ENCODE peak calls at places on chromosomes 4 and X, in four cellular contexts. W is AG04449, K is H7, T is BJ. Z is an unnamed sample.

GRCh38 chr4:56307423-56307822 is 79.9 kb downstream of the AASDH start:
- DNase-seq in W (no peak), K (no peak), T (no peak), Z (no peak)

GRCh38 chr4:156523492-156523891 is 448.1 kb downstream of the PDGFC start:
- DNase-seq in W (no peak), K (no peak), T (no peak), Z (no peak)

GRCh38 chr4:181870326-181870725 is 372.9 kb upstream of the TENM3 start:
- DNase-seq in W (peak), K (no peak), T (no peak), Z (no peak)

GRCh38 chr4:83370640-83370906 is 35.9 kb upstream of the HPSE start:
- DNase-seq in W (no peak), K (no peak), T (no peak), Z (no peak)

GRCh38 chr4:135371137-135371536 is 1169.5 kb upstream of the PABPC4L start:
- DNase-seq in W (no peak), K (no peak), T (no peak), Z (no peak)

GRCh38 chr4:140849526-140849925 is 93.3 kb upstream of the TBC1D9 start:
- DNase-seq in W (no peak), K (no peak), T (no peak), Z (no peak)

GRCh38 chr4:10458190-10458589 is 964 bp upstream of the ZNF518B start:
- DNase-seq in W (no peak), K (peak), T (no peak), Z (no peak)

GRCh38 chr4:153008578-153009199 is 72.6 kb downstream of the FHDC1 start:
- DNase-seq in W (no peak), K (no peak), T (no peak), Z (no peak)

GRCh38 chrX:38055170-38055847 is 49.0 kb downstream of the SYTL5 start:
- DNase-seq in W (no peak), K (no peak), T (no peak), Z (no peak)

GRCh38 chr4:130071746-130072145 is 975.8 kb downstream of the C4orf33 start:
- DNase-seq in W (no peak), K (no peak), T (no peak), Z (no peak)

GRCh38 chr4:32087211-32087610 is 1367.0 kb downstream of the PCDH7 start:
- DNase-seq in W (no peak), K (no peak), T (no peak), Z (no peak)

GRCh38 chr4:118964891-118965411 is 76.3 kb downstream of the SYNPO2 start:
- DNase-seq in W (no peak), K (no peak), T (no peak), Z (no peak)

GRCh38 chr4:151296227-151296626 is 19.3 kb downstream of the PRSS48 start:
- DNase-seq in W (no peak), K (no peak), T (no peak), Z (no peak)

GRCh38 chr4:151287409-151287808 is 10.4 kb downstream of the PRSS48 start:
- DNase-seq in W (no peak), K (no peak), T (no peak), Z (no peak)

GRCh38 chr4:151294833-151295496 is 18.0 kb downstream of the PRSS48 start:
- DNase-seq in W (no peak), K (peak), T (no peak), Z (no peak)

GRCh38 chr4:151292038-151292437 is 15.1 kb downstream of the PRSS48 start:
- DNase-seq in W (no peak), K (no peak), T (no peak), Z (no peak)

DNA sequence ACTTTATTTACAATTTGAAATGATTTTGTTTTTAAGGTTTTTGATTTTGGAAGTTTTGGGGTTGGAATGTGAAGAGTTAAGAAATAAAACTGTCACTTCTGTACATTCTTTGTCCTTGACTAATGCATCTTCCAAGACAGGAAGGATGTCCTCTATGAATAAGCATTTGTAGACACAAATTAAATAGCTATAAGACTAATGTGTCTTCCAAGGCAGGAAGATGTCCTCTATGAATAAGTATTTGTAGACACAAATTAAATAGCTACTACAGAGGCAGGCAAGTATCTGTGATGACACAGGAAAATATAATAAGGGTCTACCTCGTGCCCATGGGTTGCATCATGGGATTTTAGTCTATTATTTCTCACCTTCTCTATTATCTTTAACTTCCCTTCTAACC is 14.5 kb downstream of the PRSS48 start:
- DNase-seq in W (no peak), K (no peak), T (no peak), Z (no peak)
- H3K4me3 ChIP-seq in W (no peak), K (no peak), T (no peak), Z (no peak)

DNA sequence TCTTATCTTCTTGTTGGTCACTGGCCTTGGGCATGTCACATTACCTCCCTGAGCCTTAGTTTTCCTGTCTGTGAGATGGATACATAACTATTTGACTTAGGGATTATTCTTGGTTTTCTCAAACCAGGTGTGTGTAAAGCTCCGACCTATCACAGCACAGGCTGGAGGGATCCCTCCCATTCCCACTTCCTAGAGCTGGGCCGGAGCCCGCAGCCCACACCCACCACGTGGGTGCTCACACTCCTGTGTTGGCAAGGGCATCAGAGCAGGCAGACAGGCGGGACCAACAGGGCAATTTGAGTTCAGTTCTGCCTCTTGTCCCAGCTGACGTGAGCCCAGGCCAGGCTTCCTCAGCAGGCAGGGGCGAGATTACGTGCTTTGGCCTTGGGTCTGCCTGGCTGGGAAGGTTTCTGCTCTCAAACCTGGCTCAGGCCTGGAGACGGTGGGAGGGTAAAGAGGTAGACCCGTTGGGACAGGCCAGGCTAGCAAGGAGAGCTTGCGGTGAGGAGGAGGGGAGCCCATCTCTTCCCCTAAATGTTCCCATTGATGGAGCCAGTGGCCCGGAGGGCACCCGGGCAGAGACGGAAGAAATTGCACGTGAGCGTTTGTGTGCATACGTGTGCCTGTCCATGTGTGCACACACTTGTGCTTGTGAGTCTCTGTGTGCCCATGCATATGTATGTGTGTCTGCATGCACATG is 734 bp upstream of the SH3TC1 start:
- DNase-seq in W (no peak), K (no peak), T (no peak), Z (no peak)
- H3K4me3 ChIP-seq in W (no peak), K (no peak), T (no peak), Z (peak)

GRCh38 chr4:100657187-100657586 is 139.4 kb upstream of the EMCN start:
- DNase-seq in W (no peak), K (no peak), T (no peak), Z (no peak)
- H3K4me3 ChIP-seq in W (no peak), K (no peak), T (no peak), Z (no peak)

GRCh38 chrX:66166671-66167070 is 2.6 kb downstream of the HEPH start:
- DNase-seq in W (no peak), K (no peak), T (no peak), Z (peak)

GRCh38 chrX:66163849-66164401 is at the start of gene HEPH:
- DNase-seq in W (peak), K (peak), T (no peak), Z (no peak)

GRCh38 chrX:66163447-66163846 is 600 bp upstream of the HEPH start:
- DNase-seq in W (no peak), K (no peak), T (no peak), Z (no peak)

GRCh38 chrX:66164470-66164869 is 423 bp downstream of the HEPH start:
- DNase-seq in W (no peak), K (no peak), T (no peak), Z (no peak)

DNA sequence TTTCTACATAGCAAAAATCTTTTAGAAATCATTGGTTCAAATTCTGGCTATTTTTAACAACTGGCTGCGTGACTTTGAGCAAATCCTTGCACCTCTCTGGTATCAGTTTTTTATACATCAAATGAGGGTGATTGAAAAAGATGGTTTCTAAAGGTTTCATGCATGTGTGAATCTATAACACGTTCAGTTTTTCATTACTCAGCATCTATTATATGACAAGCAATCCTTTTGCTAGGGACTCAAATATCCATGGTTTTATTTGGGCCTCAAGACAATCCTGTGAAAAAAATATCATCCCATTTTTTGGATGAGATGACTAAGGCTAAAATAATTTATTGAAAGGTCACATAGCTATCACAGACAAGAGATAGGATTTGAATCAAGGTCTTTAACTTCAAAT is 884 bp downstream of the HEPH start:
- DNase-seq in W (no peak), K (no peak), T (no peak), Z (no peak)
- H3K4me3 ChIP-seq in W (peak), K (peak), T (no peak), Z (no peak)

DNA sequence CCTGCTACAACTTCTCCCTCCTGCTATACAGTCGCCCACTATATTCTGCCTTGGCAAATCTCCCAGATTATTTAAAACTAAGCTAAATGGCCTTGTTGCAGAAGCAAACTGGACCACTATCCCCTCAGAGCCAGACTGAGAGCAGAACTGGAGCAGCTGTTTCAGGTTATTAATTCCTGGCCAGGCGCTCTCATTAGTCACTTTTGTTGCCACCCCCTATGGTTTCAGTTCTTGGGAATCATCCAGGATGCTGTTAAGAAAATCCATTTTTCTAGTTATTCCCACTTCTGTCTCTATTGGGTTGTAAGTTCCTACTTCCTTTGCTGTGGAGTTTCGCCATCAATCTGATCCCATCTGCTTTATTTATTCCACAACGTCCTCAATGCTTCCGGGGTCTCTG is 30.1 kb downstream of the ADGRA3 start:
- DNase-seq in W (no peak), K (no peak), T (no peak), Z (no peak)
- H3K4me3 ChIP-seq in W (no peak), K (no peak), T (no peak), Z (no peak)

GRCh38 chr4:139734875-139735380 is 69.3 kb downstream of the MGST2 start:
- DNase-seq in W (peak), K (peak), T (peak), Z (peak)
- H3K4me3 ChIP-seq in W (peak), K (peak), T (peak), Z (peak)

DNA sequence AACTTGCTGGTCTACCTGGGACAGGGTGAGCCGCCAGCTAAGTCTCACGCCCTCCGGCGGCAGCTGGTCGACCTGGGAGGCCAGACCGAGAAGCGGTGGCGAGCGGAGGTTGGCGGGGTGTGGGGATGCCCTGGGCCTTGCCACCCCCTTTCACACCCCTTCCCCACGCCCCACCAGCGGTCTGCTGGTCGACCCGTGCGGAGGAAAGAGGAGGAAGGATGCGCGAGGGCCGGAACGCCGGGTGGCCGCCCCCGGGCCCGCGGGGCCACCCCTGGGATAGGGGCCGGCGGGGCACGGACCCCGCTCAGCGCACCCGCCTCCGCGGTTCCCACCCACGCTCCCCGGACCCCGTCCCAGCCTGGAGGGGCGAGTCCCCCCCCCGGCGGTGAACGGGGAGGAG is 28.3 kb upstream of the DCAF12L1 start:
- DNase-seq in W (no peak), K (peak), T (no peak), Z (no peak)
- H3K4me3 ChIP-seq in W (no peak), K (no peak), T (no peak), Z (no peak)

GRCh38 chrX:40736170-40736505 is 796 bp upstream of the MED14 start:
- DNase-seq in W (no peak), K (no peak), T (no peak), Z (no peak)
- H3K4me3 ChIP-seq in W (peak), K (peak), T (peak), Z (peak)

GRCh38 chr4:122787940-122788339 is 38.7 kb upstream of the FGF2 start:
- DNase-seq in W (no peak), K (no peak), T (no peak), Z (no peak)
- H3K4me3 ChIP-seq in W (no peak), K (no peak), T (no peak), Z (no peak)

Z was measured in LNCaP clone FGC.